ENCODE peak calls at places on chromosomes 6 and 20, in six cellular contexts. K is HFFc6, B is GM20000, M is choroid plexus epithelial cell, N is progenitor cell of endocrine pancreas, L is RWPE1. R is an unnamed sample.

GRCh38 chr6:50724381-50725124 is 11.2 kb downstream of the TFAP2D start:
- DNase-seq in B (no peak), K (no peak), M (no peak), N (no peak), L (no peak), R (no peak)

GRCh38 chr6:31734703-31735500 is 1.4 kb downstream of the CLIC1 start:
- DNase-seq in N (no peak), M (peak; percentile 61), K (peak; percentile 60), B (peak; percentile 86), L (peak; percentile 86), R (no peak)

GRCh38 chr6:96301023-96301422 is 220.6 kb upstream of the UFL1 start:
- DNase-seq in M (no peak), B (no peak), K (no peak), N (no peak), L (no peak), R (no peak)

GRCh38 chr6:159312204-159312603 is 143.0 kb downstream of the FNDC1 start:
- DNase-seq in L (no peak), M (peak; percentile 1), N (no peak), K (no peak), B (no peak), R (no peak)

GRCh38 chr6:121730616-121731015 is 295.2 kb downstream of the GJA1 start:
- DNase-seq in K (no peak), B (no peak), N (no peak), M (no peak), L (no peak), R (no peak)

GRCh38 chr6:40733290-40733689 is 146.1 kb upstream of the LRFN2 start:
- DNase-seq in M (peak; percentile 63), L (no peak), B (no peak), K (peak; percentile 50), N (no peak), R (no peak)

GRCh38 chr6:43426928-43427405 is 374 bp upstream of the ABCC10 start:
- DNase-seq in N (no peak), M (no peak), K (no peak), B (no peak), L (no peak), R (no peak)

GRCh38 chr6:68339488-68339887 is 295.6 kb upstream of the ADGRB3 start:
- DNase-seq in B (no peak), K (no peak), M (no peak), L (no peak), N (no peak), R (no peak)

GRCh38 chr6:16388488-16388887 is 150.1 kb downstream of the GMPR start:
- DNase-seq in K (peak; percentile 40), N (no peak), L (no peak), B (no peak), M (peak; percentile 47), R (peak; percentile 28)

GRCh38 chr6:19180348-19181073 is 656.7 kb upstream of the ID4 start:
- DNase-seq in M (no peak), B (no peak), L (no peak), K (no peak), N (no peak), R (no peak)

GRCh38 chr6:6645266-6645917 is 56.9 kb downstream of the LY86 start:
- DNase-seq in N (no peak), L (no peak), B (no peak), M (no peak), K (no peak), R (no peak)
- TF ChIP-seq CTCF in N (no peak), L (no peak), B (no peak), M (no peak), K (no peak), R (no peak)

GRCh38 chr6:10421508-10422281 is 6.8 kb upstream of the TFAP2A start:
- DNase-seq in N (no peak), L (no peak), K (no peak), M (no peak), B (no peak), R (no peak)

GRCh38 chr6:10425177-10425972 is 10.5 kb upstream of the TFAP2A start:
- DNase-seq in B (no peak), L (no peak), N (no peak), K (no peak), M (no peak), R (no peak)

GRCh38 chr6:10422282-10423034 is 7.6 kb upstream of the TFAP2A start:
- DNase-seq in L (no peak), N (no peak), B (no peak), K (no peak), M (no peak), R (no peak)

GRCh38 chr6:10425973-10426780 is 11.3 kb upstream of the TFAP2A start:
- DNase-seq in B (peak; percentile 63), K (peak; percentile 49), M (peak; percentile 19), L (no peak), N (no peak), R (no peak)

GRCh38 chr6:10424005-10424404 is 9.1 kb upstream of the TFAP2A start:
- DNase-seq in B (no peak), M (no peak), L (no peak), K (no peak), N (no peak), R (no peak)
- TF ChIP-seq CTCF in B (no peak), M (no peak), L (no peak), K (peak; percentile 33), N (peak; percentile 45), R (no peak)

DNA sequence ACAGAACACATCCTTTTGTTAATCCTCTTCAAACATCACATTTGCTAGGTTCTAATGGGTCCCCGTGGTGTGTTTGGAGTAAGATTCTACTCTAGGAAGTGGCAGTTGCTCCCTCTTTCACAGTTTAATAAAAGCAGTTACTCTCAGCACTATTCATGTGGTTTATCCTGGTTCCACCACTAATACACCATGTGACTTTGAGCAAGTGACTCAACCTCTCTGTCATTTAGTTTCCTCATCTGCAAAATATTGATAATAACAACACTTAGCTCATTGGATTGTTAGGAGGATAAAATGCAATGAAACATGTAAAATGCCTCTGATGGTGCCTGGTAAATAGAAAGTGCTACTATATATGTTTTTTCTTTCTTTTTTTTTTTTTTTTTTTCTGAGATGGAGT is 488.0 kb upstream of the NOX3 start:
- DNase-seq in B (no peak), K (peak; percentile 52), N (no peak), M (no peak), L (no peak), R (no peak)
- TF ChIP-seq CTCF in B (no peak), K (no peak), N (no peak), M (no peak), L (no peak), R (no peak)

GRCh38 chr20:25299801-25300200 is 51.9 kb downstream of the PYGB start:
- DNase-seq in L (peak; percentile 32), B (no peak), M (peak; percentile 45), N (no peak), K (peak; percentile 21), R (no peak)
- TF ChIP-seq CTCF in L (no peak), B (no peak), M (peak; percentile 33), N (no peak), K (peak; percentile 48), R (no peak)

DNA sequence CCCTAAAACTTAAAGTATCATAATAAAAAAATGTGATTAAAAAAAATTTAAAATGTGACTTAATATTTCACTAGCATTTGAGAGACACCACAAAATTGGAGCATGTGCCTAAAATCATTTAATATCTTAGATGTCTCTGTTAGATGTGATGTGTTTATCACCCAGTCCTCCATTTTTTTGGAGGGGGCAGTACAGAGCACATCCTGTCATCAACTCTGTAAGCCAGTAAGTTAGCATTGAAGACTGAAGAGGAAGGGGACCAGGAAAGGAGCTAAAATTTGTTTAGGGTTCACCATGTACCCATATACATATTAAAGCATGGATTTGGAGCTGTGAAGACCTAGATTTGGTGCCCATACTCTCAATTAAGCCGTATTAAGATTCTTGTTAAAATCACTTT is 30.7 kb upstream of the ADIG start:
- DNase-seq in K (no peak), L (peak; percentile 37), N (no peak), B (no peak), M (no peak), R (no peak)
- TF ChIP-seq CTCF in K (peak; percentile 39), L (peak; percentile 13), N (peak; percentile 21), B (no peak), M (peak; percentile 16), R (no peak)

GRCh38 chr20:43409041-43409913 is 48.4 kb upstream of the SRSF6 start:
- DNase-seq in L (peak; percentile 51), M (peak; percentile 63), N (no peak), K (peak; percentile 31), B (no peak), R (no peak)
- TF ChIP-seq CTCF in L (peak; percentile 69), M (peak; percentile 77), N (peak; percentile 80), K (peak; percentile 86), B (peak; percentile 72), R (peak; percentile 73)

GRCh38 chr6:166997768-166998255 is 1.4 kb upstream of the CEP43 start:
- DNase-seq in M (peak; percentile 84), N (peak; percentile 36), K (peak; percentile 76), L (peak; percentile 65), B (peak; percentile 61), R (no peak)
- TF ChIP-seq CTCF in M (peak; percentile 77), N (peak; percentile 58), K (peak; percentile 63), L (peak; percentile 25), B (peak; percentile 19), R (peak; percentile 55)

GRCh38 chr20:25584905-25585704 is at the start of gene NINL:
- DNase-seq in K (no peak), B (peak; percentile 67), L (peak; percentile 71), M (peak; percentile 65), N (peak; percentile 81), R (no peak)
- TF ChIP-seq CTCF in K (no peak), B (no peak), L (no peak), M (no peak), N (no peak), R (no peak)

GRCh38 chr6:149179431-149179830 is 138.1 kb upstream of the TAB2 start:
- DNase-seq in L (no peak), N (no peak), B (no peak), K (no peak), M (no peak), R (no peak)

GRCh38 chr6:149181304-149181703 is 136.2 kb upstream of the TAB2 start:
- DNase-seq in L (no peak), B (no peak), K (no peak), N (no peak), M (no peak), R (no peak)

GRCh38 chr6:149184523-149184922 is 133.0 kb upstream of the TAB2 start:
- DNase-seq in B (no peak), M (no peak), L (no peak), K (no peak), N (no peak), R (no peak)

GRCh38 chr6:149185799-149186357 is 131.6 kb upstream of the TAB2 start:
- DNase-seq in L (no peak), K (no peak), N (no peak), B (no peak), M (no peak), R (no peak)

DNA sequence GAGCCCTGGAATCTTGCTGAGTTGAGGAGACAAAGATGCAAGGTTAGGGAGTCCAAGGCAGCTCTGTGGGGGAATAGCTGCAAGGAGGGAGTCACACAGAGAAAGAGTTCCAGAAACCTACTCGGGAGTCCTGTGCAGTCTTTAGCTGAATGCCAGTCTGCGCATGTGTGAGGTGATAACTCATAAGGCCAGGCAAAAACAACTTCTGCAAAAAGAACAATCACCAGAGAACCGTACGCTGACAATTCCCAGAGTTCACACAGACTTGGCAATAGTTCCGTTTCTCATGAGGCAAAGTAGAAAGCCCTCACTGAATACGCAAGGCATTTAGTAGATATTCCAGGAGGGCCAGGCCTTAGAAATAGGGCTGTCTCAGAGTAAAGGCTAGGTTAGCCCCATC is 135.2 kb upstream of the TAB2 start:
- DNase-seq in K (no peak), N (no peak), L (no peak), M (no peak), B (no peak), R (no peak)
- TF ChIP-seq CTCF in K (no peak), N (no peak), L (no peak), M (no peak), B (no peak), R (no peak)

R was measured in AG09319.